ENCODE peak calls at places on chromosomes 3 and 15, in nine cellular contexts. G is sciatic nerve; D is stimulated activated CD8-positive, alpha-beta memory T cell treated with anti-CD3 and anti-CD28 coated beads, Interleukin-15, amount 100 ng/mL, for 4 hours; C is SJSA1; S is M059J; B is neural crest cell; Z is ELF-1; N is germinal center; O is activated T-cell treated with anti-CD3 and anti-CD28 coated beads for 1 hour. J is an unnamed sample.

GRCh38 chr3:22373182-22373581 is 622.2 kb upstream of the ZNF385D start:
- DNase-seq in D (no peak), B (no peak), N (no peak), O (no peak), S (no peak), C (no peak), Z (no peak), G (no peak), J (no peak)

GRCh38 chr15:80242802-80243201 is 9.2 kb downstream of the CTXND1 start:
- DNase-seq in C (no peak), G (no peak), S (no peak), Z (no peak), D (no peak), N (no peak), B (no peak), O (no peak), J (no peak)

GRCh38 chr15:63852407-63852806 is 18.7 kb upstream of the HERC1 start:
- DNase-seq in N (no peak), S (no peak), D (no peak), B (no peak), C (no peak), Z (no peak), G (no peak), O (no peak), J (no peak)

GRCh38 chr15:45702041-45702440 is 67.2 kb downstream of the SQOR start:
- DNase-seq in G (no peak), B (no peak), N (no peak), Z (no peak), O (no peak), S (no peak), D (no peak), C (no peak), J (no peak)

GRCh38 chr3:99114565-99115291 is 213.2 kb upstream of the DCBLD2 start:
- DNase-seq in D (no peak), B (no peak), Z (peak), O (no peak), S (peak), C (peak), N (no peak), G (no peak), J (peak)

GRCh38 chr3:178583963-178584575 is 47.8 kb downstream of the KCNMB2 start:
- DNase-seq in D (no peak), C (no peak), B (no peak), Z (no peak), G (no peak), S (no peak), O (no peak), N (no peak), J (no peak)

GRCh38 chr3:147395975-147396708 is 10.2 kb downstream of the ZIC4 start:
- DNase-seq in C (no peak), N (no peak), O (no peak), S (no peak), Z (peak), D (no peak), G (no peak), B (no peak), J (no peak)

GRCh38 chr3:34947849-34948248 is 691.5 kb upstream of the ARPP21 start:
- DNase-seq in G (no peak), Z (no peak), B (no peak), O (no peak), S (no peak), C (no peak), N (no peak), D (no peak), J (no peak)

GRCh38 chr15:64090527-64090926 is 3.1 kb downstream of the CIAO2A start:
- DNase-seq in D (no peak), B (no peak), G (no peak), S (no peak), O (no peak), C (no peak), Z (no peak), N (peak), J (no peak)

GRCh38 chr15:39578851-39579486 is 1.9 kb upstream of the THBS1 start:
- DNase-seq in S (peak), O (no peak), Z (no peak), D (no peak), C (no peak), B (no peak), G (no peak), N (no peak), J (no peak)

GRCh38 chr3:40505599-40506462 is at the start of gene ZNF620:
- DNase-seq in G (peak), N (peak), D (peak), B (peak), Z (peak), O (peak), C (peak), S (peak), J (peak)

GRCh38 chr3:190519886-190520285 is 6.0 kb downstream of the IL1RAP start:
- DNase-seq in Z (no peak), B (no peak), C (no peak), D (no peak), N (no peak), S (peak), G (no peak), O (no peak), J (no peak)

GRCh38 chr15:64013179-64014043 is 32.9 kb downstream of the DAPK2 start:
- DNase-seq in G (no peak), B (no peak), Z (no peak), D (no peak), O (no peak), S (peak), C (no peak), N (no peak), J (no peak)

GRCh38 chr3:35744419-35744818 is 105.1 kb downstream of the ARPP21 start:
- DNase-seq in G (no peak), C (no peak), O (no peak), D (no peak), S (no peak), B (no peak), N (no peak), Z (peak), J (no peak)

GRCh38 chr3:155683321-155683720 is 61.5 kb downstream of the PLCH1 start:
- DNase-seq in G (no peak), C (no peak), N (no peak), Z (no peak), D (no peak), S (no peak), O (no peak), B (no peak), J (no peak)

GRCh38 chr3:153641321-153641720 is 479.3 kb downstream of the RAP2B start:
- DNase-seq in Z (peak), D (no peak), C (no peak), O (no peak), S (no peak), N (no peak), G (no peak), B (no peak), J (no peak)